ENCODE peak calls at places on chromosomes 11 and 22, in six cellular contexts. I is upper lobe of right lung, E is HFF-Myc, S is epithelial cell of esophagus, X is Panc1, J is pancreas. R is an unnamed sample.

GRCh38 chr11:45593992-45594391 is 71.4 kb downstream of the CHST1 start:
- DNase-seq in I (no peak), E (no peak), S (no peak), X (no peak), J (no peak), R (no peak)

GRCh38 chr11:69212121-69213110 is 56.7 kb downstream of the SMIM38 start:
- DNase-seq in I (peak), E (no peak), S (no peak), X (no peak), J (no peak), R (peak)

GRCh38 chr11:33529461-33529860 is 171.2 kb downstream of the C11orf91 start:
- DNase-seq in I (no peak), E (no peak), S (no peak), X (no peak), J (no peak), R (no peak)

GRCh38 chr11:129613076-129613475 is 202.6 kb upstream of the TMEM45B start:
- DNase-seq in I (no peak), E (no peak), S (peak), X (no peak), J (no peak), R (no peak)

GRCh38 chr11:86717817-86718501 is 45.5 kb upstream of the ME3 start:
- DNase-seq in I (no peak), E (no peak), S (no peak), X (no peak), J (no peak), R (no peak)

GRCh38 chr11:115944596-115944995 is 440.4 kb upstream of the CADM1 start:
- DNase-seq in I (no peak), E (no peak), S (no peak), X (no peak), J (no peak), R (no peak)

GRCh38 chr11:114082767-114083181 is 23.3 kb downstream of the ZBTB16 start:
- DNase-seq in I (no peak), E (no peak), S (no peak), X (no peak), J (peak), R (no peak)

GRCh38 chr11:120651836-120652235 is 140.3 kb downstream of the GRIK4 start:
- DNase-seq in I (no peak), E (no peak), S (no peak), X (no peak), J (no peak), R (no peak)

GRCh38 chr22:49425356-49425755 is 402.3 kb downstream of the BRD1 start:
- DNase-seq in I (no peak), E (no peak), S (no peak), X (no peak), J (no peak), R (no peak)

GRCh38 chr22:29233503-29233902 is 27.8 kb downstream of the EMID1 start:
- DNase-seq in I (no peak), E (no peak), S (no peak), X (no peak), J (no peak), R (no peak)

GRCh38 chr22:50473088-50473487 is 1.7 kb downstream of the SBF1 start:
- DNase-seq in I (no peak), E (no peak), S (peak), X (peak), J (peak), R (no peak)

GRCh38 chr11:117931331-117931950 is 2.2 kb upstream of the TMPRSS13 start:
- DNase-seq in I (no peak), E (no peak), S (no peak), X (no peak), J (no peak), R (no peak)

GRCh38 chr22:30301995-30302809 is 12.9 kb upstream of the CASTOR1 start:
- DNase-seq in I (peak), E (no peak), S (peak), X (no peak), J (no peak), R (no peak)

GRCh38 chr11:63985812-63986155 is 454 bp upstream of the OTUB1 start:
- DNase-seq in I (peak), E (no peak), S (no peak), X (no peak), J (no peak), R (no peak)

GRCh38 chr22:49055406-49055805 is 772.3 kb downstream of the BRD1 start:
- DNase-seq in I (no peak), E (no peak), S (no peak), X (no peak), J (no peak), R (no peak)

GRCh38 chr11:44589301-44589700 is 23.8 kb downstream of the CD82 start:
- DNase-seq in I (no peak), E (no peak), S (no peak), X (no peak), J (no peak), R (peak)

GRCh38 chr22:34861787-34862186 is 204.2 kb upstream of the ISX start:
- DNase-seq in I (no peak), E (no peak), S (no peak), X (no peak), J (no peak), R (no peak)

GRCh38 chr11:104060820-104061219 is 24.4 kb downstream of the DDI1 start:
- DNase-seq in I (no peak), E (no peak), S (no peak), X (no peak), J (no peak), R (no peak)

GRCh38 chr22:42664976-42665831 is 16.0 kb upstream of the CYB5R3 start:
- DNase-seq in I (no peak), E (no peak), S (no peak), X (no peak), J (no peak), R (no peak)

GRCh38 chr11:18313985-18314763 is 7.8 kb downstream of the HPS5 start:
- DNase-seq in I (no peak), E (no peak), S (peak), X (no peak), J (peak), R (peak)

GRCh38 chr11:134380785-134381184 is 31.3 kb downstream of the B3GAT1 start:
- DNase-seq in I (no peak), E (no peak), S (no peak), X (no peak), J (no peak), R (no peak)

GRCh38 chr11:94655951-94656350 is 88.8 kb downstream of the PIWIL4 start:
- DNase-seq in I (no peak), E (no peak), S (no peak), X (no peak), J (no peak), R (no peak)
- H3K4me3 ChIP-seq in I (no peak), E (no peak), S (no peak), X (no peak), J (no peak), R (no peak)

GRCh38 chr11:61683961-61684869 is 4.0 kb downstream of the DAGLA start:
- DNase-seq in I (no peak), E (no peak), S (no peak), X (no peak), J (no peak), R (no peak)
- H3K4me3 ChIP-seq in I (no peak), E (no peak), S (no peak), X (no peak), J (no peak), R (no peak)

GRCh38 chr11:66016793-66017177 is 5.0 kb downstream of the CST6 start:
- DNase-seq in I (no peak), E (no peak), S (no peak), X (no peak), J (no peak), R (no peak)
- H3K4me3 ChIP-seq in I (no peak), E (no peak), S (no peak), X (no peak), J (no peak), R (no peak)

GRCh38 chr22:20155330-20156041 is 4.6 kb upstream of the CCDC188 start:
- DNase-seq in I (no peak), E (peak), S (no peak), X (no peak), J (no peak), R (peak)
- H3K4me3 ChIP-seq in I (peak), E (peak), S (no peak), X (no peak), J (no peak), R (no peak)

GRCh38 chr11:59212222-59212621 is 505 bp downstream of the MPEG1 start:
- DNase-seq in I (no peak), E (no peak), S (no peak), X (no peak), J (no peak), R (no peak)
- H3K4me3 ChIP-seq in I (peak), E (no peak), S (no peak), X (no peak), J (no peak), R (no peak)

GRCh38 chr11:75815345-75815983 is 454 bp downstream of the UVRAG start:
- DNase-seq in I (no peak), E (no peak), S (no peak), X (no peak), J (no peak), R (peak)

GRCh38 chr11:75813622-75814039 is 1.4 kb upstream of the UVRAG start:
- DNase-seq in I (no peak), E (no peak), S (peak), X (peak), J (no peak), R (peak)

GRCh38 chr11:75814369-75814685 is 683 bp upstream of the UVRAG start:
- DNase-seq in I (no peak), E (no peak), S (no peak), X (no peak), J (no peak), R (no peak)

GRCh38 chr11:75814686-75815344 is at the start of gene UVRAG:
- DNase-seq in I (peak), E (peak), S (peak), X (peak), J (peak), R (peak)

DNA sequence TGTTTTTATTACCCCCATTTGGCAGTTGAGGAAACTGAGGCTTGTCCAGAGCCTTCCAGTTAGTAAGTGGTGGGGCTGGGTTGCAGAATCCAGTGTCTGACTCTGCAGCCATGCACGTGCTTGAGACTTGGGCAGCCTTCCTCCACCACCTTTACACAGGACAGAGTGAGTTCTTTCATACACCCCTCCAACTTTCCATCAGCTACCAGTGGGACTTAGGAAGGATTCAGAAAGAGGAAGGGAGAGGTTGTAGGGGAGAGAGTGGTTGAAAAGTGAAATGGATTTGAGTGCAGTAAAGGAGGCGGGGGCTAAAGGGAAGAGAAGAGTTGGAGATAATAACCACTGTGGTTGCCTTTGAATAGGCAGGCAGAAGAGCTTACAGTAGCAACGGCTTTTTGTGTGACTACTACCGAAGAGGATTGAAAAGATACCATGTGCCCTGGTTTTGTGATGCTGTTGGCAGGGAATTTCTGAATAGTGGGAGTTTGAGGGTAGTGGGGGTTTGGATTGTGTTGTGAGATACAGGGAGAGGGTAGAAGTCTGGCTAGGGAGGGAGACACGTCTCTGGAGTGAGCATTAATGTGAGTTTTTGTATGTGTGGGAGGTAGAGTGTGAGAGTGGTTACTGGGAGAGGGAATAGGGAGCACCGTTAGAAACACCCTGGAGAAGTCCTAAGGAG is 1.7 kb downstream of the UVRAG start:
- DNase-seq in I (no peak), E (no peak), S (no peak), X (no peak), J (no peak), R (peak)
- H3K4me3 ChIP-seq in I (peak), E (peak), S (peak), X (peak), J (peak), R (peak)

GRCh38 chr11:70788247-70789022 is 390.1 kb downstream of the CTTN start:
- DNase-seq in I (peak), E (peak), S (peak), X (peak), J (no peak), R (peak)
- H3K4me3 ChIP-seq in I (no peak), E (no peak), S (no peak), X (no peak), J (no peak), R (no peak)